ENCODE peak calls at places on chromosome 15, in five cellular contexts. D is AG04450, H is fibroblast of mammary gland, U is Caco-2, J is WERI-Rb-1. K is an unnamed sample.

GRCh38 chr15:99969261-99969960 is 236.2 kb upstream of the LYSMD4 start:
- DNase-seq in D (no peak), J (no peak), U (no peak), H (no peak), K (no peak)

GRCh38 chr15:90558182-90558581 is 28.5 kb downstream of the CRTC3 start:
- DNase-seq in U (peak; percentile 68), H (peak; percentile 59), J (peak; percentile 45), D (no peak), K (no peak)

GRCh38 chr15:56052389-56053045 is 59.1 kb upstream of the NEDD4 start:
- DNase-seq in U (peak; percentile 37), H (peak; percentile 62), D (no peak), J (no peak), K (peak; percentile 73)

GRCh38 chr15:72796515-72797337 is 13.2 kb upstream of the ADPGK start:
- DNase-seq in H (peak; percentile 30), D (no peak), U (peak; percentile 63), J (peak; percentile 47), K (peak; percentile 45)

GRCh38 chr15:68281008-68281407 is 3.5 kb downstream of the FEM1B start:
- DNase-seq in D (no peak), H (no peak), U (no peak), J (no peak), K (no peak)

GRCh38 chr15:83061680-83062079 is 5.4 kb downstream of the BTBD1 start:
- DNase-seq in H (no peak), U (peak; percentile 6), J (no peak), D (no peak), K (no peak)

GRCh38 chr15:69468241-69469121 is 15.9 kb downstream of the RPLP1 start:
- DNase-seq in H (peak; percentile 47), U (peak; percentile 47), D (peak; percentile 45), J (no peak), K (peak; percentile 33)

GRCh38 chr15:69853572-69853971 is 244.1 kb downstream of the TLE3 start:
- DNase-seq in U (peak; percentile 8), D (no peak), H (peak; percentile 45), J (peak; percentile 22), K (peak; percentile 86)

GRCh38 chr15:94968133-94968532 is 736.8 kb downstream of the MCTP2 start:
- DNase-seq in U (no peak), J (no peak), D (no peak), H (no peak), K (peak; percentile 0)

GRCh38 chr15:78040653-78041244 is 36.8 kb downstream of the TBC1D2B start:
- DNase-seq in H (peak; percentile 26), U (no peak), D (no peak), J (no peak), K (no peak)

GRCh38 chr15:35740761-35741160 is 194.8 kb upstream of the DPH6 start:
- DNase-seq in J (no peak), D (peak; percentile 70), H (peak; percentile 88), U (no peak), K (peak; percentile 59)

GRCh38 chr15:92800013-92800412 is 100.1 kb upstream of the CHD2 start:
- DNase-seq in U (no peak), J (no peak), H (no peak), D (no peak), K (no peak)

GRCh38 chr15:90680371-90680935 is 36.7 kb upstream of the BLM start:
- DNase-seq in H (peak; percentile 98), D (peak; percentile 81), J (no peak), U (no peak), K (peak; percentile 84)

GRCh38 chr15:73946046-73946678 is 19.9 kb downstream of the LOXL1 start:
- DNase-seq in D (no peak), U (no peak), H (no peak), J (no peak), K (no peak)

GRCh38 chr15:47717036-47717611 is at the start of gene SEMA6D:
- DNase-seq in J (peak; percentile 91), H (peak; percentile 73), U (peak; percentile 51), D (peak; percentile 54), K (peak; percentile 78)

GRCh38 chr15:62880278-62880677 is 162.3 kb upstream of the TPM1 start:
- DNase-seq in U (no peak), D (no peak), H (peak; percentile 38), J (no peak), K (peak; percentile 52)

GRCh38 chr15:71278989-71279756 is 163.9 kb downstream of the THSD4 start:
- DNase-seq in H (peak; percentile 97), J (no peak), U (peak; percentile 38), D (peak; percentile 92), K (peak; percentile 98)

GRCh38 chr15:64096486-64097431 is 977 bp downstream of the SNX1 start:
- DNase-seq in J (no peak), D (no peak), H (peak; percentile 43), U (peak; percentile 8), K (peak; percentile 64)

GRCh38 chr15:64095431-64095794 is 369 bp upstream of the SNX1 start:
- DNase-seq in U (no peak), J (no peak), D (no peak), H (no peak), K (no peak)

GRCh38 chr15:64093627-64094417 is at the start of gene CIAO2A:
- DNase-seq in H (peak; percentile 99), D (peak; percentile 93), U (peak; percentile 94), J (peak; percentile 98), K (peak; percentile 99)

GRCh38 chr15:64092864-64093626 is 593 bp downstream of the CIAO2A start:
- DNase-seq in D (no peak), J (peak; percentile 48), U (peak; percentile 52), H (peak; percentile 51), K (peak; percentile 53)

GRCh38 chr15:64095795-64096485 is at the start of gene SNX1:
- DNase-seq in J (peak; percentile 95), D (peak; percentile 81), U (peak; percentile 92), H (peak; percentile 92), K (peak; percentile 96)
- TF ChIP-seq CTCF in J (no peak), D (no peak), U (no peak), H (no peak), K (no peak)

GRCh38 chr15:25742008-25742407 is 121.1 kb downstream of the ATP10A start:
- DNase-seq in U (no peak), D (no peak), H (no peak), J (no peak), K (no peak)
- H3K4me3 ChIP-seq in U (no peak overlapping the region), D (no peak overlapping the region), H (no peak overlapping the region), J (no peak overlapping the region), K (no peak overlapping the region)

DNA sequence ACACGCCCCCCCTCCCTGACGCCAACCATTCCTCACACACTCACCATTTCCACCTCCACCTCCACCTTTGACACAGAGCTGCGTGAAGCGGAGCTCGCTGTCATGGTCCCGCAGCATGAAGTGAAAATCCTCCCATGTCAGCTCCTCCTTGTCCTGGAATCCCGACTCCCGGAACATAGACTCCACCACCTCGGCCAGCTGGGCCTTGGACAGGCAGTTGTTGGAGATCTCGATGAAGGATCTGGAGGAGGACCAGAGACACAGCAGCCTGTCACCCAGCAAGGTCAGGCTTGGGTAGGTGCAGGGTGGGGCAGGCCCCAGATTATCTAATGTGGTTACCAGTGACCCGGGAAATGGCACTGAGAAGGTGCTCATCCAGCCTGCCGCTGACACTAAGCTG is 12.2 kb downstream of the DUOX2 start:
- DNase-seq in H (no peak), D (no peak), J (no peak), U (no peak), K (no peak)
- TF ChIP-seq CTCF in H (no peak), D (no peak), J (no peak), U (no peak), K (no peak)

GRCh38 chr15:51621917-51622268 is 678 bp downstream of the DMXL2 start:
- DNase-seq in H (peak; percentile 59), J (peak; percentile 47), U (peak; percentile 34), D (peak; percentile 11), K (peak; percentile 67)

GRCh38 chr15:51621155-51621554 is 1.4 kb downstream of the DMXL2 start:
- DNase-seq in D (no peak), H (no peak), U (no peak), J (no peak), K (no peak)

GRCh38 chr15:51622269-51623180 is at the start of gene DMXL2:
- DNase-seq in J (peak; percentile 98), U (peak; percentile 85), D (peak; percentile 71), H (peak; percentile 78), K (peak; percentile 89)

GRCh38 chr15:51619331-51620033 is 3.1 kb downstream of the DMXL2 start:
- DNase-seq in J (no peak), D (no peak), H (no peak), U (no peak), K (no peak)

DNA sequence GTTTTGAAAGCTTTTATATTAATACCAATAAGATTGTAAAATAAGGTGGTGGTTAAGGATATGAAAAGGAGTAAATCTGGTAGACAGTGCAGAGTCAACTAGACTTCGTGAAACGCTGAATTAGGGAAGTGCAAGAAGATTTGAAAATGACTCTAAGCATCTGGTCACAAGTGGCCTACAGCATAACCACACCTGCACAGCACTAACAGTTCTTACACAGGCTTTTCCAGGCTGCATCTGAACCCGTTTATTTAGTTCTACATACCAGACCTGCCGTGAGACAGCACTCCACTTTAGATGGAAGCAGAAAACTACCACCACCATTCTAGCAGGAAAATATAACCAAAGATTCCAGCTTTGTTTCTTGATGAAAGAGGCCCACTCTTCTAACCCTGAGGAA is 1.9 kb downstream of the DMXL2 start:
- DNase-seq in J (no peak), H (no peak), U (no peak), D (no peak), K (no peak)
- H3K4me3 ChIP-seq in J (peak overlapping the region; percentile 94), H (no peak overlapping the region), U (no peak overlapping the region), D (peak overlapping the region; percentile 79), K (peak overlapping the region; percentile 83)

GRCh38 chr15:66906660-66907059 is 158.7 kb upstream of the SMAD3 start:
- DNase-seq in J (no peak), U (no peak), H (no peak), D (no peak), K (no peak)

GRCh38 chr15:66905185-66905584 is 160.2 kb upstream of the SMAD3 start:
- DNase-seq in D (no peak), U (no peak), J (no peak), H (no peak), K (no peak)

GRCh38 chr15:66908503-66909095 is 156.8 kb upstream of the SMAD3 start:
- DNase-seq in U (no peak), H (no peak), J (no peak), D (no peak), K (no peak)

GRCh38 chr15:66907826-66908502 is 157.4 kb upstream of the SMAD3 start:
- DNase-seq in D (no peak), H (no peak), J (no peak), U (peak; percentile 26), K (peak; percentile 32)

GRCh38 chr15:66905954-66906353 is 159.4 kb upstream of the SMAD3 start:
- DNase-seq in U (no peak), H (no peak), J (no peak), D (no peak), K (no peak)
- TF ChIP-seq CTCF in U (no peak), H (peak; percentile 29), J (peak; percentile 70), D (no peak), K (peak; percentile 10)

K was measured in fibroblast of pulmonary artery.